ENCODE peak calls at places on chromosomes 12 and 14, in seven cellular contexts. I is HCT116, G is MM.1S, U is AG04450, Z is upper lobe of right lung, X is kidney, W is esophagus squamous epithelium. Y is an unnamed sample.

GRCh38 chr12:105352049-105352448 is 21.6 kb downstream of the C12orf75 start:
- DNase-seq in I (no peak), G (peak), X (no peak), Z (no peak), W (no peak), U (no peak), Y (no peak)

GRCh38 chr12:119061208-119061796 is 80.0 kb downstream of the SRRM4 start:
- DNase-seq in X (peak), I (no peak), U (no peak), G (peak), Z (peak), W (no peak), Y (peak)

GRCh38 chr12:102675672-102676071 is 195.3 kb upstream of the IGF1 start:
- DNase-seq in U (no peak), G (no peak), Z (no peak), X (no peak), W (no peak), I (no peak), Y (peak)

GRCh38 chr12:56300644-56301464 is 724 bp upstream of the CS start:
- DNase-seq in X (no peak), I (no peak), U (no peak), G (peak), Z (no peak), W (no peak), Y (no peak)

GRCh38 chr12:69527506-69528272 is 57.5 kb downstream of the FRS2 start:
- DNase-seq in G (no peak), W (no peak), I (no peak), U (peak), X (no peak), Z (no peak), Y (peak)

GRCh38 chr12:2864198-2864597 is 7.4 kb upstream of the TEX52 start:
- DNase-seq in I (no peak), X (peak), G (no peak), U (no peak), Z (no peak), W (no peak), Y (no peak)

GRCh38 chr14:53516261-53516774 is 363.2 kb upstream of the DDHD1 start:
- DNase-seq in X (no peak), G (no peak), U (peak), I (no peak), W (no peak), Z (no peak), Y (peak)

GRCh38 chr12:106192659-106193403 is 54.1 kb upstream of the NUAK1 start:
- DNase-seq in X (no peak), I (no peak), U (no peak), W (no peak), Z (no peak), G (no peak), Y (no peak)

GRCh38 chr12:124636138-124636968 is 68.9 kb upstream of the NCOR2 start:
- DNase-seq in X (no peak), G (no peak), W (no peak), U (no peak), Z (no peak), I (peak), Y (no peak)

GRCh38 chr12:22529281-22530060 is 14.9 kb downstream of the C2CD5 start:
- DNase-seq in W (no peak), Z (no peak), X (no peak), G (peak), I (no peak), U (no peak), Y (no peak)

GRCh38 chr12:124525455-124525854 is 42.0 kb downstream of the NCOR2 start:
- DNase-seq in Z (no peak), X (peak), G (no peak), I (no peak), W (no peak), U (no peak), Y (no peak)

GRCh38 chr12:125143491-125143890 is 78.3 kb downstream of the AACS start:
- DNase-seq in Z (no peak), W (no peak), I (no peak), X (no peak), U (no peak), G (no peak), Y (no peak)

GRCh38 chr14:90857866-90858265 is 41.6 kb upstream of the TTC7B start:
- DNase-seq in Z (no peak), G (no peak), X (no peak), I (no peak), U (no peak), W (no peak), Y (no peak)
- H3K4me3 ChIP-seq in Z (peak), G (no peak), X (no peak), I (no peak), U (no peak), W (no peak), Y (no peak)

GRCh38 chr12:100718212-100718611 is 76.4 kb upstream of the ANO4 start:
- DNase-seq in Z (no peak), I (no peak), W (no peak), U (no peak), G (no peak), X (no peak), Y (no peak)
- H3K4me3 ChIP-seq in Z (no peak), I (no peak), W (no peak), U (no peak), G (no peak), X (no peak), Y (no peak)

GRCh38 chr12:6536894-6537579 is 2.7 kb downstream of the GAPDH start:
- DNase-seq in Z (no peak), X (no peak), W (no peak), U (no peak), G (no peak), I (no peak), Y (no peak)
- H3K4me3 ChIP-seq in Z (no peak), X (peak), W (no peak), U (peak), G (no peak), I (peak), Y (no peak)

GRCh38 chr14:57227083-57227482 is 41.6 kb downstream of the EXOC5 start:
- DNase-seq in U (no peak), W (no peak), X (no peak), Z (no peak), G (no peak), I (no peak), Y (no peak)

DNA sequence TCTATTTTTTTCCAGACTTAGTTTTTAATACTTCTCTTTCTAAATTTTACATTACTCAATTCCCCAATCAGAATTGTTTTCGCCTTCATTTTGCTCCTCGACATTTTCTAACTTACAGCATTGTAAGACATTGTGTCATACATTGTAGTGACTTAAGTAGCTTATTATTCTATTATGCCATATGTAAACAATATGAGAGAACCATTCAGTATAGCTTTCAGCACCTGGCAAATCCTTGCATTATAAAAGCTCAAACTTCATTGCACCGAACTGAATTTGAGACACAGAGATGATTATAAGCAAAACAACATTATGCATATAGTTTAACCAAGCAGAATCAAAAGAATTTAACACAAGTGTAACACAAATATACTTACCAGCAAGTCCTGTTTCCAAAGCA is 46.8 kb downstream of the EXOC5 start:
- DNase-seq in X (no peak), W (no peak), I (no peak), G (no peak), Z (no peak), U (no peak), Y (no peak)
- H3K4me3 ChIP-seq in X (no peak), W (no peak), I (no peak), G (no peak), Z (no peak), U (no peak), Y (no peak)